ENCODE peak calls at places on chromosomes 3 and 15, in four cellular contexts. One of them, this sample, is unnamed.

GRCh38 chr15:43190178-43190577 is 5.0 kb downstream of the CCNDBP1 start:
- DNase-seq in Karpas-422: no peak
- DNase-seq in IMR-90: peak
- DNase-seq in left ventricle myocardium inferior: peak
- DNase-seq in this sample: peak

GRCh38 chr3:37498126-37499039 is 324.0 kb upstream of the LRRFIP2 start:
- DNase-seq in Karpas-422: no peak
- DNase-seq in IMR-90: no peak
- DNase-seq in left ventricle myocardium inferior: peak
- DNase-seq in this sample: no peak

GRCh38 chr3:141795311-141795710 is 32.1 kb downstream of the GRK7 start:
- DNase-seq in Karpas-422: no peak
- DNase-seq in IMR-90: no peak
- DNase-seq in left ventricle myocardium inferior: no peak
- DNase-seq in this sample: no peak

GRCh38 chr3:68931406-68932149 is 769 bp downstream of the TAFA4 start:
- DNase-seq in Karpas-422: no peak
- DNase-seq in IMR-90: no peak
- DNase-seq in left ventricle myocardium inferior: no peak
- DNase-seq in this sample: no peak

GRCh38 chr3:186452517-186452916 is 90.5 kb upstream of the DGKG start:
- DNase-seq in Karpas-422: no peak
- DNase-seq in IMR-90: peak
- DNase-seq in left ventricle myocardium inferior: no peak
- DNase-seq in this sample: peak

GRCh38 chr15:80852676-80853075 is 73.5 kb downstream of the CEMIP start:
- DNase-seq in Karpas-422: no peak
- DNase-seq in IMR-90: no peak
- DNase-seq in left ventricle myocardium inferior: no peak
- DNase-seq in this sample: no peak

GRCh38 chr3:123448503-123449091 is at the start of gene ADCY5:
- DNase-seq in Karpas-422: no peak
- DNase-seq in IMR-90: no peak
- DNase-seq in left ventricle myocardium inferior: no peak
- DNase-seq in this sample: no peak

GRCh38 chr3:103195201-103195600 is 760.4 kb downstream of the ZPLD1 start:
- DNase-seq in Karpas-422: no peak
- DNase-seq in IMR-90: no peak
- DNase-seq in left ventricle myocardium inferior: no peak
- DNase-seq in this sample: peak

GRCh38 chr15:72342385-72342784 is 22.4 kb upstream of the CELF6 start:
- DNase-seq in Karpas-422: peak
- DNase-seq in IMR-90: peak
- DNase-seq in left ventricle myocardium inferior: no peak
- DNase-seq in this sample: no peak

GRCh38 chr3:35666893-35667292 is 27.6 kb downstream of the ARPP21 start:
- DNase-seq in Karpas-422: no peak
- DNase-seq in IMR-90: no peak
- DNase-seq in left ventricle myocardium inferior: no peak
- DNase-seq in this sample: no peak

GRCh38 chr15:92645051-92645631 is 10.4 kb downstream of the FAM174B start:
- DNase-seq in Karpas-422: no peak
- DNase-seq in IMR-90: no peak
- DNase-seq in left ventricle myocardium inferior: no peak
- DNase-seq in this sample: no peak

GRCh38 chr3:5122741-5123706 is 932 bp downstream of the ARL8B start:
- DNase-seq in Karpas-422: peak
- DNase-seq in IMR-90: peak
- DNase-seq in left ventricle myocardium inferior: peak
- DNase-seq in this sample: peak

GRCh38 chr3:127425505-127426443 is 137.9 kb upstream of the PRR20G start:
- DNase-seq in Karpas-422: no peak
- DNase-seq in IMR-90: no peak
- DNase-seq in left ventricle myocardium inferior: no peak
- DNase-seq in this sample: no peak

GRCh38 chr3:151101270-151101954 is 15.9 kb downstream of the MED12L start:
- DNase-seq in Karpas-422: no peak
- DNase-seq in IMR-90: no peak
- DNase-seq in left ventricle myocardium inferior: no peak
- DNase-seq in this sample: no peak

GRCh38 chr15:83747050-83747717 is 93.3 kb downstream of the ADAMTSL3 start:
- DNase-seq in Karpas-422: no peak
- DNase-seq in IMR-90: peak
- DNase-seq in left ventricle myocardium inferior: no peak
- DNase-seq in this sample: peak

GRCh38 chr3:99895706-99896441 is 78.2 kb downstream of the CMSS1 start:
- DNase-seq in Karpas-422: no peak
- DNase-seq in IMR-90: peak
- DNase-seq in left ventricle myocardium inferior: no peak
- DNase-seq in this sample: peak

GRCh38 chr3:73255609-73256029 is 194.2 kb downstream of the EBLN2 start:
- DNase-seq in Karpas-422: no peak
- DNase-seq in IMR-90: peak
- DNase-seq in left ventricle myocardium inferior: no peak
- DNase-seq in this sample: peak

GRCh38 chr3:151931171-151931570 is 57.7 kb downstream of the SUCNR1 start:
- DNase-seq in Karpas-422: no peak
- DNase-seq in IMR-90: peak
- DNase-seq in left ventricle myocardium inferior: no peak
- DNase-seq in this sample: no peak

GRCh38 chr3:56917740-56918568 is 116.2 kb upstream of the ARHGEF3 start:
- DNase-seq in Karpas-422: peak
- DNase-seq in IMR-90: no peak
- DNase-seq in left ventricle myocardium inferior: no peak
- DNase-seq in this sample: no peak
- H3K4me3 ChIP-seq in Karpas-422: peak
- H3K4me3 ChIP-seq in IMR-90: no peak
- H3K4me3 ChIP-seq in left ventricle myocardium inferior: no peak
- H3K4me3 ChIP-seq in this sample: no peak

DNA sequence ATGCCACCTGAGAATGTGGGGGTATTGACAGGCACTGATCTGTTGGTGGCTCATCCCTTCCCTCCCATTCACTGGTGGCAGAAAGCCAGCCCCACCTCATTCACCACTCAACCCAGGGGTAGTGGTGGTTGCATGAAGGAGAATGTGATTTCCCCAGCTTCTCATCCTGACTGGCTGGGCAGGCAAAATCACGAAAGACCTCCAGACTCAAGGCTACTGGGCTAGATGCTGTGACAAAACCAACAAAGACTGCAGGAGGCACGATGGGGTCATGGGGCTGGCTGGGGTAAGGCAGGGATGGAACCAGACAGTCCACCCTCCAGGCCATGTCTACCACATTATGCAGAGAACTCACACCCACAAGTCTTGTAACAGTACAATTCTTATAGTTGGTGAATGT is 33.9 kb downstream of the FSTL1 start:
- DNase-seq in Karpas-422: no peak
- DNase-seq in IMR-90: no peak
- DNase-seq in left ventricle myocardium inferior: no peak
- DNase-seq in this sample: no peak
- H3K4me3 ChIP-seq in Karpas-422: peak
- H3K4me3 ChIP-seq in IMR-90: no peak
- H3K4me3 ChIP-seq in left ventricle myocardium inferior: peak
- H3K4me3 ChIP-seq in this sample: no peak

GRCh38 chr3:105944281-105944680 is 75.5 kb upstream of the CBLB start:
- DNase-seq in Karpas-422: no peak
- DNase-seq in IMR-90: peak
- DNase-seq in left ventricle myocardium inferior: no peak
- DNase-seq in this sample: peak
- H3K4me3 ChIP-seq in Karpas-422: no peak
- H3K4me3 ChIP-seq in IMR-90: no peak
- H3K4me3 ChIP-seq in left ventricle myocardium inferior: no peak
- H3K4me3 ChIP-seq in this sample: no peak

GRCh38 chr15:85620321-85621044 is 174.2 kb downstream of the KLHL25 start:
- DNase-seq in Karpas-422: no peak
- DNase-seq in IMR-90: peak
- DNase-seq in left ventricle myocardium inferior: no peak
- DNase-seq in this sample: peak

GRCh38 chr15:85615930-85616329 is 178.8 kb downstream of the KLHL25 start:
- DNase-seq in Karpas-422: peak
- DNase-seq in IMR-90: peak
- DNase-seq in left ventricle myocardium inferior: no peak
- DNase-seq in this sample: peak

GRCh38 chr15:85616549-85616948 is 178.2 kb downstream of the KLHL25 start:
- DNase-seq in Karpas-422: no peak
- DNase-seq in IMR-90: no peak
- DNase-seq in left ventricle myocardium inferior: no peak
- DNase-seq in this sample: peak

GRCh38 chr15:85621096-85621495 is 173.6 kb downstream of the KLHL25 start:
- DNase-seq in Karpas-422: no peak
- DNase-seq in IMR-90: no peak
- DNase-seq in left ventricle myocardium inferior: no peak
- DNase-seq in this sample: peak

DNA sequence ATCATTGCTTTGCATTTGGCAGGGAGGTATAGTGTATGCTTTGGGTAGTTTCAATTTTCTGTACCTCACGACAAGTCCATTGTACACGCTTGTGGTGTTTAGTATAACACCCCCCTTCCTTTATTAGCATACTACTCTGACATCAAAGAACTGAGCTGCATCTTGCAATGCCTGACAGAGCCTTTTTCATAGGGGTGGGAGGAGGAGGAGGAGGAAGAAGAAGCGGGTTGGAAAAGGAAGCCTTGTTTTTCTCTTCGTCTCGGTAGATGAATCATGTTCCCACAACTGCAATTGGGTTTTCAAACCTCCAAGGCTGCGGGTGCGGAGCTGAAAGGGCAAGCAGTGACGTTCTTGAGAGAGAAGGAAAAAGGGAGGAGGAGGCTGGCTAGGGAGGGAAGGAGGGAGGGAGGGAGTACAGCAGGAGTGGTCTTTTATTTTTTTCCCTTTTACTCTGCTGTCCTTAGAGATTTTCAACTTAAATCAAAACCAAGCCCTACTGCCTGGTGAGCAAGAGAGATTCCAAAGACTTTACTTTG is 175.7 kb downstream of the KLHL25 start:
- DNase-seq in Karpas-422: no peak
- DNase-seq in IMR-90: peak
- DNase-seq in left ventricle myocardium inferior: peak
- DNase-seq in this sample: peak
- H3K4me3 ChIP-seq in Karpas-422: peak
- H3K4me3 ChIP-seq in IMR-90: peak
- H3K4me3 ChIP-seq in left ventricle myocardium inferior: peak
- H3K4me3 ChIP-seq in this sample: peak

GRCh38 chr15:23532019-23532418 is 33.5 kb upstream of the MKRN3 start:
- DNase-seq in Karpas-422: no peak
- DNase-seq in IMR-90: no peak
- DNase-seq in left ventricle myocardium inferior: no peak
- DNase-seq in this sample: peak

DNA sequence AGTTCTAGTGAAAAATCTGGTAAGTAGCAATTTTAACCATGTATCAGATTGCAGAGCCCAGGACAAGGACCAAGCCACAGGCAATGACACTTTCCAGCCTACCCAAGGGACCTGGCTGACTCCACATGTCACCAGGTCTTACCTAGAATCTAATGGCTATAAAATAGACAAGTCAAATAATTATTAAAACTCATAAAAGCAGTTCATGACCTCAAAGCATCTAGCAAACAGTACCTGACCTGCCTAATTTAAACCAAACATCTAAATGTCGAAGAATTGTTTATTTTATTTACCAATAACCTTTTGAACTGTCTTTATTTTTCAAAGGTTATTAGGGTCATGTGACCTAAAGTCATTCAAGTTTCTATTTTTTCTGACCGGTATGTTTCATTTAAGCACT is 35.6 kb upstream of the MKRN3 start:
- DNase-seq in Karpas-422: no peak
- DNase-seq in IMR-90: no peak
- DNase-seq in left ventricle myocardium inferior: no peak
- DNase-seq in this sample: no peak
- H3K4me3 ChIP-seq in Karpas-422: no peak
- H3K4me3 ChIP-seq in IMR-90: no peak
- H3K4me3 ChIP-seq in left ventricle myocardium inferior: no peak
- H3K4me3 ChIP-seq in this sample: no peak

DNA sequence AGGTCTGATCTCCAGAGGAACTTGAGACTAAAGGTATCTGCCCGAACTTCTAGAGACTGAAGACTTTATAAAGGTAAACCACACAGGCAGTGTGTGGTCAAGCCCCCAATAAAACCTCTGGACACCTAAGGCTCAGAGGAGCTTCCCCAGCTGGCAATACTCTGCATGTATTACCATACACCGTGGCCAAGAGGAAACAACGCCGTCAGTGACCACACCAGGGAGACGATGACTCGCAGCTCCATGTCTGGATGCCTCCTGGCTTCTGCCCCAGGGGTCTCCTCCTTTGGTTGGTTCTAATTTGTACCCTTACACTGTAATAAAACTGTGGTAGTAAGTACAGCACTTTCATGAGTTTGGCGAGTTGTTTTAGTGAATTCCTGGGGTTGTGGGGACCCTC is 32.1 kb upstream of the BCL2L10 start:
- DNase-seq in Karpas-422: no peak
- DNase-seq in IMR-90: peak
- DNase-seq in left ventricle myocardium inferior: no peak
- DNase-seq in this sample: peak
- H3K4me3 ChIP-seq in Karpas-422: no peak
- H3K4me3 ChIP-seq in IMR-90: no peak
- H3K4me3 ChIP-seq in left ventricle myocardium inferior: no peak
- H3K4me3 ChIP-seq in this sample: no peak

DNA sequence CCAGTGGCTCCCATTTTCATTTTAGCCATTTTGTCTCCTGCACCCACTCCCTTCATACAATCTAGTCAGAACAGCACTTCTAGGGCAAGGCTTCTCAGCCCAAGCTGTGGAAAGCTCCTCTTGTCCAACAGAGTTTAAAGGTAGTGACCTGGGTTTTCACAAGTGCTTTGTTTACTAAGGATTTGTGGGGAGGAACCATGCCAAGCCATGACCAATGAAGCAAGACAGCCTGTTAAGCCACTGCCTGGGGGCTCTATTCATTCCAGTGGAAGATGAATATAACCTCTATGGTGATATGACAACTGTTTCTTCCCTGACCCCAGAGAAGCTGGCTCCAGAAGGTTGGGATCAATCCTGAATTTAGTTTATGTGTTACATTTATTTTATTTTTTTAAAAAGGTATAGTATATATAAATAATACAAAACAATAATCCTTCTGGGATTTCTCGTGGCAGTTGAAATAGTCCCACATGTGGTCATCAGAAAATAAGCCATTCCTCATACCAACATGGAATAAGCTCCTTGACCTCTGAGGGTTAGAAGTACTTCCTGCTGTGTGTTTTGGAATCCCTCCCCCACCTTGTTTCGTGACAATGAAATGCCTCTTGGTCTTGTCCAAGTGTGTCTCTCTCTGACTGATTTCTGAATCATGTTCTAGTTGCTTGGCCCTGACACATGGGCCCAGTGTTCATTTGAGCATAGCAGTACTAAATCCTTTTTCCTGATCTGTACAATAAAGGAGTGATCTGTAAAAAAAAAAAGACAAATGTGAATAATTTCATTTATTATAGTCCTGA is 13.3 kb upstream of the THUMPD3 start:
- DNase-seq in Karpas-422: no peak
- DNase-seq in IMR-90: peak
- DNase-seq in left ventricle myocardium inferior: no peak
- DNase-seq in this sample: peak
- H3K4me3 ChIP-seq in Karpas-422: no peak
- H3K4me3 ChIP-seq in IMR-90: no peak
- H3K4me3 ChIP-seq in left ventricle myocardium inferior: no peak
- H3K4me3 ChIP-seq in this sample: no peak